ENCODE peak calls at places on chromosome 6, in four cellular contexts. C is H1, T is HepG2, F is K562. B is an unnamed sample.

GRCh38 chr6:41171908-41172307 is 9.0 kb upstream of the TREM2 start:
- DNase-seq in C (no peak), F (no peak), T (no peak), B (no peak)

GRCh38 chr6:110368268-110368667 is 10.1 kb upstream of the METTL24 start:
- DNase-seq in T (no peak), C (no peak), F (no peak), B (no peak)

GRCh38 chr6:151180321-151180720 is 59.4 kb upstream of the AKAP12 start:
- DNase-seq in T (no peak), F (no peak), C (no peak), B (no peak)

GRCh38 chr6:118387921-118388701 is 160.0 kb upstream of the PLN start:
- DNase-seq in T (no peak), F (no peak), C (no peak), B (no peak)

GRCh38 chr6:99590728-99591672 is 15.6 kb upstream of the PRDM13 start:
- DNase-seq in T (no peak), F (no peak), C (no peak), B (no peak)

GRCh38 chr6:155340464-155341129 is 26.3 kb upstream of the TFB1M start:
- DNase-seq in F (no peak), C (no peak), T (peak), B (no peak)

GRCh38 chr6:101404767-101405166 is 11.3 kb downstream of the GRIK2 start:
- DNase-seq in F (no peak), C (no peak), T (no peak), B (no peak)

GRCh38 chr6:127879685-127880084 is 21.2 kb downstream of the THEMIS start:
- DNase-seq in C (peak), F (no peak), T (no peak), B (no peak)

GRCh38 chr6:44665143-44665542 is 277.6 kb downstream of the CDC5L start:
- DNase-seq in T (no peak), C (no peak), F (no peak), B (no peak)

GRCh38 chr6:145891126-145891525 is 73.0 kb downstream of the SHPRH start:
- DNase-seq in T (peak), F (no peak), C (no peak), B (no peak)

GRCh38 chr6:14381225-14381887 is 263.8 kb downstream of the CD83 start:
- DNase-seq in F (no peak), T (no peak), C (no peak), B (no peak)

GRCh38 chr6:151292974-151293373 is 53.2 kb downstream of the AKAP12 start:
- DNase-seq in C (no peak), F (no peak), T (no peak), B (no peak)

GRCh38 chr6:84462697-84463096 is 235.3 kb upstream of the CEP162 start:
- DNase-seq in T (no peak), F (no peak), C (no peak), B (no peak)

GRCh38 chr6:132354517-132355167 is 46.6 kb downstream of the MOXD1 start:
- DNase-seq in F (no peak), C (no peak), T (no peak), B (peak)

GRCh38 chr6:98687776-98688175 is 146.6 kb upstream of the POU3F2 start:
- DNase-seq in C (no peak), F (no peak), T (no peak), B (no peak)

GRCh38 chr6:79077680-79078056 is 386 bp downstream of the PHIP start:
- DNase-seq in T (no peak), C (no peak), F (peak), B (no peak)

GRCh38 chr6:66376021-66376420 is 669.0 kb upstream of the EYS start:
- DNase-seq in C (no peak), T (no peak), F (no peak), B (no peak)

GRCh38 chr6:28929887-28930620 is 6.3 kb upstream of the TRIM27 start:
- DNase-seq in F (peak), C (no peak), T (no peak), B (no peak)

GRCh38 chr6:133854633-133855598 is 34.0 kb upstream of the TCF21 start:
- DNase-seq in F (no peak), T (peak), C (no peak), B (no peak)

GRCh38 chr6:125918681-125919566 is 37.6 kb upstream of the HINT3 start:
- DNase-seq in T (peak), F (no peak), C (no peak), B (peak)

GRCh38 chr6:165222315-165223025 is 86.9 kb downstream of the C6orf118 start:
- DNase-seq in C (no peak), T (no peak), F (no peak), B (no peak)

GRCh38 chr6:114342086-114342825 is 567 bp downstream of the HS3ST5 start:
- DNase-seq in F (no peak), T (no peak), C (no peak), B (no peak)

GRCh38 chr6:166046232-166046631 is 121.4 kb downstream of the TBXT start:
- DNase-seq in F (no peak), C (no peak), T (no peak), B (no peak)

GRCh38 chr6:128993161-128993560 is 110.2 kb downstream of the LAMA2 start:
- DNase-seq in C (no peak), T (no peak), F (no peak), B (no peak)

GRCh38 chr6:157528931-157529653 is 148.1 kb downstream of the ZDHHC14 start:
- DNase-seq in T (peak), C (no peak), F (no peak), B (no peak)

GRCh38 chr6:129686941-129687627 is 22.9 kb downstream of the ARHGAP18 start:
- DNase-seq in F (no peak), T (no peak), C (no peak), B (peak)

GRCh38 chr6:52392944-52393343 is 27.2 kb upstream of the EFHC1 start:
- DNase-seq in F (no peak), T (no peak), C (no peak), B (no peak)

GRCh38 chr6:159533568-159533967 is 159.5 kb downstream of the SOD2 start:
- DNase-seq in T (no peak), F (no peak), C (no peak), B (no peak)

GRCh38 chr6:14670806-14671205 is 553.2 kb downstream of the CD83 start:
- DNase-seq in C (no peak), T (no peak), F (no peak), B (no peak)

GRCh38 chr6:147738516-147739187 is 230.2 kb downstream of the SAMD5 start:
- DNase-seq in F (no peak), T (no peak), C (no peak), B (no peak)

GRCh38 chr6:14917511-14917910 is 328.4 kb upstream of the JARID2 start:
- DNase-seq in T (no peak), F (no peak), C (no peak), B (no peak)

GRCh38 chr6:118284736-118285360 is 263.2 kb upstream of the PLN start:
- DNase-seq in C (no peak), F (no peak), T (no peak), B (no peak)

GRCh38 chr6:15400572-15401004 is 154.7 kb downstream of the JARID2 start:
- DNase-seq in C (no peak), T (no peak), F (peak), B (no peak)

GRCh38 chr6:99512033-99512432 is 3.2 kb downstream of the USP45 start:
- DNase-seq in F (no peak), C (no peak), T (no peak), B (no peak)

GRCh38 chr6:166005401-166005845 is 162.2 kb downstream of the TBXT start:
- DNase-seq in F (no peak), T (no peak), C (no peak), B (no peak)

GRCh38 chr6:158574800-158575199 is 14.9 kb downstream of the TMEM181 start:
- DNase-seq in C (no peak), F (no peak), T (no peak), B (no peak)

GRCh38 chr6:38533064-38533463 is 106.7 kb downstream of the BTBD9 start:
- DNase-seq in F (no peak), C (no peak), T (no peak), B (no peak)

GRCh38 chr6:126034671-126035070 is 48.3 kb downstream of the TRMT11 start:
- DNase-seq in C (no peak), F (no peak), T (no peak), B (no peak)

GRCh38 chr6:48069280-48069679 is 41.7 kb downstream of the PTCHD4 start:
- DNase-seq in F (no peak), C (no peak), T (no peak), B (no peak)
- H3K4me3 ChIP-seq in F (no peak), C (peak), T (no peak), B (no peak)

GRCh38 chr6:71726121-71726520 is 160.2 kb upstream of the RIMS1 start:
- DNase-seq in C (no peak), T (no peak), F (no peak), B (no peak)

GRCh38 chr6:71720705-71721104 is 165.6 kb upstream of the RIMS1 start:
- DNase-seq in C (no peak), F (no peak), T (no peak), B (no peak)

GRCh38 chr6:71724456-71725180 is 161.7 kb upstream of the RIMS1 start:
- DNase-seq in C (no peak), F (no peak), T (no peak), B (no peak)

DNA sequence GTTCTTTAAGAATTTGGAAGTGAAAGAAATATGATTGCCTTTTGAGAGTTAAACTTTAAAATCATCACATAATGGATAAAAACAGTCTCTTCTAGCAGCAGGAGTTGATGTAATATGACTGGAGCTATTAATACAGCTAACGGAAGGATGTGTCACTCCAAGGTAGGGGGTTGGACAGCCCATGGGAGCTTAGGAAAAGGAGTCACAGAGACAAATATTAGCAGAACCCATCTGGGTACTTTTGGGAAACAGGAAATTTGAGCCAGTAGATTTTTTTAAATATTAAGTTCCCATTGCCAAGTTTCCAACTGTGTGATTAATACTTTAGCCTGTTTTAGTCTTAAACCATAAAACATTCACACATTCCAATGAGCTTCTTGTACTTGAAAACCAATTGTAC is 164.7 kb upstream of the RIMS1 start:
- DNase-seq in F (no peak), T (no peak), C (no peak), B (no peak)
- TF ChIP-seq CREB1 in F (no peak), T (no peak), C (no peak), B (no peak)

GRCh38 chr6:43311681-43312080 is 3.1 kb upstream of the CRIP3 start:
- DNase-seq in F (no peak), C (no peak), T (no peak), B (no peak)
- TF ChIP-seq TAF1 in F (no peak), C (no peak), T (no peak), B (no peak)

GRCh38 chr6:46590765-46591164 is 61.9 kb downstream of the CYP39A1 start:
- DNase-seq in T (no peak), F (no peak), C (no peak), B (no peak)
- H3K4me3 ChIP-seq in T (no peak), F (no peak), C (no peak), B (no peak)

GRCh38 chr6:149566372-149567193 is at the start of gene GINM1:
- DNase-seq in T (peak), C (no peak), F (peak), B (no peak)
- TF ChIP-seq CREB1 in T (no peak), C (no peak), F (no peak), B (no peak)

GRCh38 chr6:89013463-89013862 is 50.0 kb upstream of the RNGTT start:
- DNase-seq in T (no peak), F (no peak), C (no peak), B (no peak)

GRCh38 chr6:89021629-89022028 is 58.2 kb upstream of the RNGTT start:
- DNase-seq in C (peak), T (no peak), F (no peak), B (no peak)

GRCh38 chr6:89011436-89011835 is 48.0 kb upstream of the RNGTT start:
- DNase-seq in C (no peak), F (no peak), T (no peak), B (no peak)

DNA sequence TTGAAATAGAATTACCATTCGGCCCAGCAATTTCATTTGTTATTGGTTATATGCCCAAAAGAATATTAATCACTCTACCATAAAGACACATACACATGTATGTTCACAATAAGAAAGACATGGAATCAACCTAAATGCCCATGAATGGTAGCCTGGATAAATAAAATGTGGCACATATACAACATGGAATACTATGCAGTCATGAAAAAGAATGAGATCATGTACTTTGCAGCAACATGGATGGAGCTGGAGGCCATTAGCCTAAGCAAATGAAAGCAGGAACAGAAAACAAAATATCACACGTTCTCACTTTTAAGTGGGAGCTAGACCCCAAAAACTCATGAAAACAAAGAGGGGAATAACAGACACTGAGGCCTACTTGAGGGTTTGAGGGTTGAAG is 52.6 kb upstream of the RNGTT start:
- DNase-seq in F (no peak), C (no peak), T (no peak), B (no peak)
- TF ChIP-seq TAF1 in F (no peak), C (no peak), T (no peak), B (no peak)

GRCh38 chr6:169183233-169183632 is 70.4 kb downstream of the THBS2 start:
- DNase-seq in F (no peak), T (no peak), C (no peak), B (no peak)
- H3K4me3 ChIP-seq in F (no peak), T (no peak), C (no peak), B (no peak)

DNA sequence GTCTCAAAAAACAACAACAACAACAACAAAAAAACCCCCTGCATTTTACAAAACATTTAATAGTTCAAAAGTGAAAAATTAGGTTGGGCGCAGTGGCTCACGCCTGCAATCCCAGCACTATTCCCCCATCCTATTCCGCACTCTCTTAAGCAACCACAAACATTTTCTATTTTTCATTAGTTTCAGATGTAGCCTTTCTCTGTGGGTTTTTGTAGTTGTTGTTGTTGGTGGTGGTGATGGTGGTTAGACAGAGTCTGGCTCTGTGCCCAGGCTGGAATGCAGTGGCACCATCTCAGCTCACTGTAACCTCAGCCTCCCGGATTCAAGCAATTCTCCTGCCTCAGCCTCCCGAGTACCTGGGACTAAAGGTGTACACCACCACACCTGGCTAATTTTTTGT is 6.4 kb upstream of the GMNN start:
- DNase-seq in F (no peak), C (no peak), T (no peak), B (no peak)
- TF ChIP-seq CREB1 in F (no peak), C (no peak), T (no peak), B (no peak)